ENCODE peak calls at places on chromosomes 7 and 10, in eight cellular contexts. P, M, W, F, Y, V, A and G are unnamed samples. For H3K4me1 and H3K36me3, the result is how much of the 10 kb centered on the place peaks cover.

GRCh38 chr10:124647421-124648130 is 96.6 kb downstream of the FAM53B start:
- DNase-seq in P (peak), M (peak), W (peak), F (peak), Y (peak), V (peak), A (no peak), G (peak)

GRCh38 chr7:116968626-116969025 is 15.3 kb downstream of the ST7 start:
- DNase-seq in P (no peak), M (no peak), W (no peak), F (no peak), Y (no peak), V (no peak), A (no peak), G (no peak)

GRCh38 chr7:41912851-41913580 is 210.1 kb upstream of the INHBA start:
- DNase-seq in P (no peak), M (peak), W (no peak), F (no peak), Y (no peak), V (no peak), A (no peak), G (no peak)

GRCh38 chr7:151248191-151249033 is at the start of gene SMARCD3:
- DNase-seq in P (no peak), M (peak), W (peak), F (peak), Y (peak), V (peak), A (peak), G (peak)

GRCh38 chr10:117007080-117007479 is 2.1 kb upstream of the SHTN1 start:
- DNase-seq in P (no peak), M (peak), W (no peak), F (peak), Y (peak), V (no peak), A (no peak), G (no peak)

GRCh38 chr10:73590881-73591577 is at the start of gene USP54:
- DNase-seq in P (no peak), M (peak), W (peak), F (no peak), Y (peak), V (no peak), A (peak), G (no peak)

GRCh38 chr10:20443094-20443493 is 454.0 kb downstream of the NEBL start:
- DNase-seq in P (no peak), M (no peak), W (no peak), F (no peak), Y (no peak), V (no peak), A (peak), G (no peak)

GRCh38 chr10:62001898-62002297 is 100.4 kb downstream of the ARID5B start:
- DNase-seq in P (no peak), M (no peak), W (no peak), F (no peak), Y (no peak), V (no peak), A (no peak), G (no peak)

GRCh38 chr10:68305889-68306288 is 26.0 kb upstream of the HNRNPH3 start:
- DNase-seq in P (no peak), M (no peak), W (no peak), F (no peak), Y (no peak), V (no peak), A (no peak), G (no peak)

GRCh38 chr7:28921822-28922221 is 36.3 kb downstream of the TRIL start:
- DNase-seq in P (peak), M (peak), W (peak), F (peak), Y (peak), V (no peak), A (peak), G (peak)

GRCh38 chr7:75866129-75866496 is 12.7 kb upstream of the RHBDD2 start:
- DNase-seq in P (peak), M (no peak), W (no peak), F (no peak), Y (peak), V (no peak), A (no peak), G (no peak)

GRCh38 chr7:74293577-74293908 is 4.3 kb downstream of the CLIP2 start:
- DNase-seq in P (no peak), M (no peak), W (no peak), F (peak), Y (no peak), V (no peak), A (no peak), G (no peak)

GRCh38 chr7:30148951-30149459 is 14.2 kb downstream of the MTURN start:
- DNase-seq in P (peak), M (no peak), W (no peak), F (no peak), Y (no peak), V (no peak), A (no peak), G (peak)

GRCh38 chr7:7681191-7681935 is 37.0 kb downstream of the RPA3 start:
- DNase-seq in P (peak), M (peak), W (peak), F (peak), Y (peak), V (no peak), A (peak), G (peak)

GRCh38 chr10:121990015-121990677 is 1.2 kb downstream of the TACC2 start:
- DNase-seq in P (no peak), M (no peak), W (no peak), F (no peak), Y (no peak), V (no peak), A (no peak), G (no peak)

GRCh38 chr10:86109421-86109820 is 257.2 kb downstream of the GRID1 start:
- DNase-seq in P (no peak), M (no peak), W (peak), F (no peak), Y (no peak), V (no peak), A (no peak), G (no peak)

GRCh38 chr7:50497968-50498367 is 47.8 kb upstream of the FIGNL1 start:
- DNase-seq in P (no peak), M (peak), W (no peak), F (peak), Y (peak), V (no peak), A (no peak), G (no peak)

GRCh38 chr10:132589681-132590080 is 52.1 kb downstream of the INPP5A start:
- DNase-seq in P (no peak), M (no peak), W (no peak), F (no peak), Y (no peak), V (no peak), A (no peak), G (no peak)

GRCh38 chr7:115851291-115851690 is 179.3 kb downstream of the TFEC start:
- DNase-seq in P (peak), M (peak), W (no peak), F (no peak), Y (peak), V (no peak), A (peak), G (peak)

GRCh38 chr10:113947138-113948011 is 92.9 kb downstream of the NHLRC2 start:
- DNase-seq in P (peak), M (no peak), W (no peak), F (peak), Y (no peak), V (peak), A (peak), G (no peak)

GRCh38 chr7:149773446-149774236 is at the start of gene ZNF467:
- DNase-seq in P (no peak), M (peak), W (peak), F (peak), Y (peak), V (peak), A (peak), G (peak)

GRCh38 chr7:149774237-149775175 is 1.1 kb upstream of the ZNF467 start:
- DNase-seq in P (no peak), M (no peak), W (peak), F (no peak), Y (peak), V (no peak), A (peak), G (no peak)

GRCh38 chr7:149772236-149772820 is 1.1 kb downstream of the ZNF467 start:
- DNase-seq in P (no peak), M (no peak), W (peak), F (peak), Y (peak), V (no peak), A (peak), G (no peak)

GRCh38 chr7:149771696-149772235 is 1.6 kb downstream of the ZNF467 start:
- DNase-seq in P (peak), M (peak), W (peak), F (peak), Y (peak), V (peak), A (peak), G (peak)

GRCh38 chr7:149772821-149773425 is 465 bp downstream of the ZNF467 start:
- DNase-seq in P (no peak), M (peak), W (peak), F (no peak), Y (peak), V (no peak), A (peak), G (peak)
- H3K4me1 ChIP-seq in P (under half), M (under half), W (under half), F (under half), Y (under half), V (under half), A (under half), G (under half)

DNA sequence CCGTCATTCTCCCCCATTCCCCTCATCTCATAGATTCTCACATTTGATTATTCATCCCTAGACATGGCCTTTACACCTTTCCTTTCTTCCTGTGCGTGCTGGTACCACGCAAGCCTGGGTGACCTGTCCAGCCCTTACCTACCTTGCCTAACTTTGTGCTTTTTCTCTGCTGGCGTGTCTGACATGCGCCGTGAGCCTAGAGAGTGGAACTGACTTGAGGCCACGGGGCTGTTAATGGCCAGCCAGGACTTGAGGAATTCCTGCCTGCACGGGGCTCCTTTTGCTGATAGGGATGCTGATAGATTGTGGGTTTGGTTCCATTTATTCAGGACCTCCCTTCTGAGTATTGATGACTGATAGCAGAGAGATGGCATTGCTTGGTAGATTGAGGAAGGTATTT is 134.2 kb downstream of the DOCK1 start:
- DNase-seq in P (no peak), M (no peak), W (peak), F (no peak), Y (no peak), V (no peak), A (no peak), G (no peak)
- H3K36me3 ChIP-seq in P (under half), M (half or more), W (half or more), F (under half), Y (under half), V (under half), A (under half), G (under half)

GRCh38 chr7:141702892-141703291 is 926 bp upstream of the DENND11 start:
- DNase-seq in P (no peak), M (no peak), W (no peak), F (no peak), Y (no peak), V (no peak), A (no peak), G (no peak)

GRCh38 chr7:141702047-141702567 is at the start of gene DENND11:
- DNase-seq in P (peak), M (peak), W (peak), F (peak), Y (peak), V (peak), A (peak), G (peak)

GRCh38 chr7:141700848-141701371 is 1.1 kb downstream of the DENND11 start:
- DNase-seq in P (no peak), M (peak), W (peak), F (peak), Y (peak), V (no peak), A (peak), G (peak)

GRCh38 chr7:141700291-141700847 is 1.6 kb downstream of the DENND11 start:
- DNase-seq in P (no peak), M (peak), W (no peak), F (no peak), Y (peak), V (no peak), A (no peak), G (no peak)

DNA sequence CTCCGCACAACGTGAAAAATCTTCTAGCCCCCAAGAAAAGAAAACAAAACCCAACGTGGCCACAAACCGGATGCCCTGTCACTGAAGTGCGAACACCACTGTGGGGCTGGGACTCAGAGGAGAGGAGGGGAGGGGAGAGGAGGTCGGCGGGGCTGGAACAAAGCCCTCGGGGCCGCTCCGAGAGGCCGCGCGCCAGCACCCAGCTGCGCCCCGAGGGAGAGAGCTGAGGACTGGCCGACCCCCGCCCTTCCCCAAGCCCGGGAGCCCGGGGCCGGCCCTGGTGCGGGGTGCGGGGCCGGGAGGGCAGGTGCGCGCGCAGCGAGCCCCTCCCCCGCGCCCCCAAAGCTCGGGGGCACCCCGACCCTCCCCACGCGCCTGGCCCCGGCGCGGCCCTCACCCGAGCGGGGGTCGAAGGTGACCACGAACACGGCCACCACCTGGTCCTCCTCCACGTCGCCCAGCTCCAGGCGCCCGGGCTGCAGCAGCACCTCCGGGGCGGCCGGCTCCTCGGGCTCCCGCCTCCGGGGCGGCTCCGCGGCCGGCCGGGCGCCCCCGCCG is 398 bp downstream of the DENND11 start:
- DNase-seq in P (peak), M (peak), W (peak), F (peak), Y (peak), V (peak), A (peak), G (peak)
- H3K4me1 ChIP-seq in P (under half), M (under half), W (under half), F (under half), Y (under half), V (under half), A (under half), G (under half)

GRCh38 chr10:1666147-1666546 is 71.2 kb downstream of the ADARB2 start:
- DNase-seq in P (no peak), M (no peak), W (no peak), F (no peak), Y (no peak), V (no peak), A (no peak), G (no peak)

GRCh38 chr10:1663226-1663625 is 74.1 kb downstream of the ADARB2 start:
- DNase-seq in P (no peak), M (no peak), W (no peak), F (no peak), Y (no peak), V (no peak), A (no peak), G (no peak)

GRCh38 chr10:1664565-1664964 is 72.8 kb downstream of the ADARB2 start:
- DNase-seq in P (no peak), M (no peak), W (no peak), F (no peak), Y (no peak), V (no peak), A (no peak), G (no peak)

GRCh38 chr10:1665681-1666080 is 71.6 kb downstream of the ADARB2 start:
- DNase-seq in P (no peak), M (no peak), W (no peak), F (no peak), Y (no peak), V (no peak), A (no peak), G (no peak)

GRCh38 chr10:1665262-1665661 is 72.1 kb downstream of the ADARB2 start:
- DNase-seq in P (no peak), M (no peak), W (no peak), F (no peak), Y (no peak), V (no peak), A (no peak), G (no peak)
- H3K36me3 ChIP-seq in P (under half), M (under half), W (under half), F (under half), Y (under half), V (under half), A (under half), G (under half)

GRCh38 chr10:103637855-103638561 is 144.5 kb downstream of the NEURL1 start:
- DNase-seq in P (no peak), M (peak), W (no peak), F (no peak), Y (peak), V (peak), A (no peak), G (no peak)

GRCh38 chr10:103636492-103636891 is 143.0 kb downstream of the NEURL1 start:
- DNase-seq in P (no peak), M (no peak), W (peak), F (no peak), Y (no peak), V (no peak), A (no peak), G (no peak)

GRCh38 chr10:103638948-103639347 is 145.4 kb downstream of the NEURL1 start:
- DNase-seq in P (no peak), M (no peak), W (no peak), F (no peak), Y (peak), V (peak), A (no peak), G (no peak)

GRCh38 chr10:103635580-103635979 is 142.1 kb downstream of the NEURL1 start:
- DNase-seq in P (no peak), M (no peak), W (no peak), F (no peak), Y (no peak), V (no peak), A (no peak), G (no peak)

DNA sequence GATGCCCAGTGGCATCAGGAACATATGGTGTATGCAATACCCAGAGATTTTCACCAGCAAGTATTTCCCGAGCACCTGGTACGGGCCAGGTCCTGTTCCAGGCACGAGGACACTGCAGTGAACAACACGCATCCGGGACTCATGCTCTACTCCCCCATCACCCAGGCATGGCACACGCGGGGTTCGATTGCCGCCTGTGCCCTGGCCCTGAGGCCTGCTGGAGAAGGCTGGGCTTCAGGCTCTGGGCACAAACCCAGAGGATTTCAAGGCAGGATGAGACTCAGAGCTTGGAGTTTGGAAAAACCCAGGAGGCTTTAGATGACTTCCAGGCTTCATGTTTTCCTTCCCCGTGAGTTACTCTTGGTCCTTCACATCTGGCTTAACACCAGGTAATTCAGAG is 143.5 kb downstream of the NEURL1 start:
- DNase-seq in P (no peak), M (peak), W (no peak), F (no peak), Y (peak), V (no peak), A (no peak), G (no peak)
- H3K4me1 ChIP-seq in P (under half), M (half or more), W (under half), F (half or more), Y (half or more), V (half or more), A (under half), G (under half)

GRCh38 chr7:99008181-99008631 is 129.9 kb downstream of the TRRAP start:
- DNase-seq in P (no peak), M (no peak), W (peak), F (no peak), Y (no peak), V (no peak), A (no peak), G (no peak)
- H3K36me3 ChIP-seq in P (under half), M (half or more), W (half or more), F (half or more), Y (under half), V (half or more), A (half or more), G (half or more)

GRCh38 chr7:48087349-48087748 is 1.7 kb upstream of the UPP1 start:
- DNase-seq in P (peak), M (peak), W (peak), F (no peak), Y (peak), V (no peak), A (no peak), G (peak)
- H3K4me1 ChIP-seq in P (under half), M (half or more), W (under half), F (under half), Y (under half), V (under half), A (under half), G (half or more)

GRCh38 chr7:155660758-155661093 is 16.3 kb downstream of the RBM33 start:
- DNase-seq in P (no peak), M (no peak), W (no peak), F (no peak), Y (no peak), V (no peak), A (no peak), G (no peak)

GRCh38 chr7:155660059-155660757 is 15.7 kb downstream of the RBM33 start:
- DNase-seq in P (no peak), M (no peak), W (no peak), F (no peak), Y (no peak), V (no peak), A (no peak), G (no peak)

GRCh38 chr7:155653773-155654172 is 9.3 kb downstream of the RBM33 start:
- DNase-seq in P (no peak), M (peak), W (no peak), F (no peak), Y (peak), V (no peak), A (no peak), G (no peak)

GRCh38 chr7:155652156-155653124 is 8.0 kb downstream of the RBM33 start:
- DNase-seq in P (peak), M (peak), W (no peak), F (no peak), Y (peak), V (no peak), A (no peak), G (no peak)

DNA sequence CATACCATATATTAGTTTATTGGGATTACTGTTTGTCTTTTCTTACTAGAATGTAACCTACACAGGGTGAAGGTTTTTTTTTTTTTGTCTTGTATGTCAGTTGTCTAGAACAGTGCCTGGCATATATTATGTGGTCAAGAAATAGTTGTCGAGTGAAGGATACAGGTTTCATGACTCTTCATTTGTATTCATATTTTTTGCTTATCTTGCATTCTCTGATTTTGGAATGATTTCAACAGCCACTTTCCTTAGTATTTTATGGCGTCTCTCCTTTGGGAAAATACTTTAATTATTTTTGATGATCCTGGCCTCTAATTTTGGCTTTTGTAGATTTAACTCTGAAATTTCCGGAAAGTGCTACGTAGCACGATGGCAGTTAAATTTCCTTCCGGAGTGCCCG is 12.4 kb downstream of the RBM33 start:
- DNase-seq in P (no peak), M (no peak), W (no peak), F (no peak), Y (no peak), V (no peak), A (no peak), G (no peak)
- H3K36me3 ChIP-seq in P (under half), M (under half), W (under half), F (under half), Y (under half), V (under half), A (under half), G (under half)